ENCODE peak calls at places on chromosomes 6 and 20, in five cellular contexts. T is aorta; I is CD8-positive, alpha-beta T cell; Y is PC-9; B is tibial artery. W is an unnamed sample.

GRCh38 chr6:112282217-112282616 is 27.9 kb upstream of the LAMA4 start:
- DNase-seq in T (peak; percentile 60), I (no peak), B (peak; percentile 73), Y (peak; percentile 39), W (no peak)

GRCh38 chr6:52725133-52725529 is 38.1 kb downstream of the GSTA2 start:
- DNase-seq in I (no peak), B (peak; percentile 68), T (peak; percentile 64), Y (no peak), W (no peak)

GRCh38 chr6:159114569-159114968 is 54.6 kb upstream of the FNDC1 start:
- DNase-seq in T (no peak), B (peak; percentile 40), Y (no peak), I (no peak), W (no peak)

GRCh38 chr6:31972709-31973350 is 892 bp upstream of the DXO start:
- DNase-seq in Y (no peak), I (no peak), T (no peak), B (no peak), W (no peak)

GRCh38 chr6:21341910-21342309 is 251.6 kb upstream of the SOX4 start:
- DNase-seq in T (no peak), I (no peak), B (no peak), Y (no peak), W (no peak)

GRCh38 chr20:54107600-54108393 is 37.4 kb upstream of the BCAS1 start:
- DNase-seq in I (no peak), B (no peak), T (no peak), Y (no peak), W (no peak)

GRCh38 chr20:38635721-38636285 is 34.2 kb downstream of the ARHGAP40 start:
- DNase-seq in Y (no peak), T (no peak), I (no peak), B (no peak), W (no peak)

GRCh38 chr6:105606871-105607421 is 204.1 kb upstream of the PREP start:
- DNase-seq in I (no peak), Y (no peak), B (no peak), T (no peak), W (no peak)

GRCh38 chr6:143629104-143630080 is 48.4 kb upstream of the PHACTR2 start:
- DNase-seq in B (no peak), T (no peak), I (no peak), Y (no peak), W (no peak)

GRCh38 chr6:148396926-148397325 is 54.3 kb downstream of the SASH1 start:
- DNase-seq in T (no peak), Y (no peak), I (no peak), B (no peak), W (no peak)

GRCh38 chr6:36547646-36548400 is 544 bp upstream of the STK38 start:
- DNase-seq in T (no peak), I (no peak), Y (no peak), B (no peak), W (no peak)

GRCh38 chr6:159981171-159981571 is 12.3 kb downstream of the IGF2R start:
- DNase-seq in T (no peak), B (no peak), I (no peak), Y (no peak), W (no peak)

GRCh38 chr6:29517728-29518440 is 30.1 kb upstream of the MAS1L start:
- DNase-seq in T (no peak), Y (no peak), I (no peak), B (no peak), W (no peak)

GRCh38 chr6:33931799-33932198 is 128.0 kb upstream of the MLN start:
- DNase-seq in I (no peak), B (no peak), Y (no peak), T (no peak), W (no peak)

DNA sequence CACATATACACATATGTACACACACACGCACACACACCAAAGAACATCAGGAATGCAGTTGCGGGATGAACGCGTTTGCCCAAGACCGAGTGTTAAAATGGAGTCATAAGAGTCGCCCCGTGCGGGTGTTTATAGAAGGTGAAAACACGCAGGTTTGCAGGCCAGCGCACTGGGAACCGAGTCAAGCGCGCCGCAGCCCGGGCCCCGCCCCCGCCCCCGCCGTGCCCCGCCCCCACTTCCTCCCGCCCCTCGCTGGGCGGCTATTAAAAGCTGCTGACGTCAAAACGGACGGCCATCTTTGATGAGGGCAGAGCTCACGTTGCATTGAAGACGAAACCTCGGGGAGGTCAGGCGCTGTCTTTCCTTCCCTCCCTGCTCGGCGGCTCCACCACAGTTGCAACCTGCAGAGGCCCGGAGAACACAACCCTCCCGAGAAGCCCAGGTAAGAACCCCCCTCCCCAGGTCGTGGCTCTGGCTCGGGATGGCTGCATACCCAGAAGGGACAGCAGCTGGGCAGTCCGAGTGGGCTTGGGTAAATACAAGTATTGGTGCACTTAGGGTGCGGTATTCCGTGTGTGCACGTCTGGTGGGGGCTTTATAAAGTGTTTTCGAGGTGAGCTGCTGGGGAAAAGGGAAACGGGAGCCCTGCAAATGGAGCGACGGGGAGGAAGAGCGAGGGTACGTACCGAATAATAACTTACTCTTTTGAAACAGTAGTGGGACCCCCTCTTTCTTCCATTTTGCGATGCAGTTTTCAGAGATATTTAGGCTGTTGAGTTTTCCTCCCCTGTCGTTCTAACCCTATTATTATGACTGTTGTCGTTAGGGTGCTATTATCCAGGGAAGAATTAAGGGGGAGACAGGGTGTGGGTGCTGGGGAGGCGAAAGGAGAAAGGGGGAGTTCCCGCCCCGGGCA is at the start of gene SNAP25:
- DNase-seq in B (peak; percentile 81), Y (no peak), T (peak; percentile 58), I (peak; percentile 52), W (peak; percentile 75)
- H3K27ac ChIP-seq in B (peak within 1 kb of the TSS; percentile 72), Y (no peak within 1 kb of the TSS), T (no peak within 1 kb of the TSS), I (no peak within 1 kb of the TSS), W (no peak within 1 kb of the TSS)

GRCh38 chr20:49727894-49728885 is 14.5 kb upstream of the B4GALT5 start:
- DNase-seq in Y (no peak), T (no peak), B (no peak), I (no peak), W (no peak)
- H3K27ac ChIP-seq in Y (peak overlapping the region; percentile 94), T (no peak overlapping the region), B (no peak overlapping the region), I (no peak overlapping the region), W (peak overlapping the region; percentile 25)

GRCh38 chr6:153043719-153044118 is 41.2 kb upstream of the MTRF1L start:
- DNase-seq in B (no peak), T (no peak), Y (no peak), I (no peak), W (no peak)
- H3K27ac ChIP-seq in B (no peak overlapping the region), T (no peak overlapping the region), Y (no peak overlapping the region), I (no peak overlapping the region), W (no peak overlapping the region)

DNA sequence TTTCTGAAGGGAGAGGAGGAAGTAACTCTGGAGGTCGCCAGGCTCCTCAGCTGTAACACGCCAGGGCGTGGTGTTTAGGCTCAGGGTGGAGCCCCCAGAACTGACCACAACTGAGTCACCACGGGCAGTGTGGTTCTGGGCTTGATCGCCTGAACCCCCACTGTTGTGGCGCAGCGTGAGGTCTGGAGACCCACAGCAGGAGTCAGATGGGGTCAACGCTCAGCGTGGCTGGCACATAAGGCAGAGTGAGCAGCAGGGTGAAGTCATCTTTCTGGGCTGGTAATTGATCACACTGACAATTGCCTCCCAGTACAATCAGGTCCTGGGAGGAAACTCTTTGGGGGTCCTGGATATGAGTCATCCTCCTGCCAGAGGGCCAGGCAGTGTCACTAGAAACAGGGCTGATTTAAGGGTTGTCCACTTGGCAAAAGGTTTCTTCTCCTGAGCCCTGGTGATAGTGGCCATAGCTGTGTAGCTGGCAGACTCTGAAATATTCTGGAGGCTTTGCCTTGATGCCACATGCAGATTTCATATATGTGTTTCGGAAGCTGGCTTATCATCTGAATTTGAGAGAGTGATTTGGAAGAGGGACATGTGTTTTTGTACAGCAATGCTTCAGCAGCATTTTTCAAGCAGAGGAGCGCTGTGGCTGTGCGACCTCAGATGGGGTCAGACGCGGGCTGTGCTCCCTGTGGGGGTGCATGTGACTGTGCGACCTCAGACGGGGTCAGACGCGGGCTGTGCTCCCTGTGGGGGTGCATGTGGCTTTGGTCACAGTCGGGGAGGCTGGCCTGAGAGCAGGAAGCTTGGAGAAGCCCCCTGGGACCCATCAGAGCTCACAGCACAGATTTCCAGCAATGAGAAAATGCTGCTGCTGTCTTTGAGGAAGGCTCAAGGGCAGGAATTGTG is 50.0 kb downstream of the SYNJ2 start:
- DNase-seq in I (peak; percentile 50), Y (peak; percentile 81), B (peak; percentile 85), T (peak; percentile 76), W (no peak)
- H3K27ac ChIP-seq in I (no peak overlapping the region), Y (peak overlapping the region; percentile 64), B (peak overlapping the region; percentile 60), T (no peak overlapping the region), W (no peak overlapping the region)

GRCh38 chr20:3924304-3925112 is 35.3 kb downstream of the PANK2 start:
- DNase-seq in T (no peak), Y (no peak), I (no peak), B (no peak), W (no peak)

GRCh38 chr20:3922223-3922982 is 33.2 kb downstream of the PANK2 start:
- DNase-seq in T (no peak), Y (no peak), I (no peak), B (no peak), W (no peak)

GRCh38 chr20:3922983-3923339 is 33.8 kb downstream of the PANK2 start:
- DNase-seq in Y (no peak), T (no peak), B (no peak), I (no peak), W (no peak)

GRCh38 chr20:3925113-3925695 is 36.0 kb downstream of the PANK2 start:
- DNase-seq in T (no peak), Y (no peak), B (no peak), I (no peak), W (no peak)

DNA sequence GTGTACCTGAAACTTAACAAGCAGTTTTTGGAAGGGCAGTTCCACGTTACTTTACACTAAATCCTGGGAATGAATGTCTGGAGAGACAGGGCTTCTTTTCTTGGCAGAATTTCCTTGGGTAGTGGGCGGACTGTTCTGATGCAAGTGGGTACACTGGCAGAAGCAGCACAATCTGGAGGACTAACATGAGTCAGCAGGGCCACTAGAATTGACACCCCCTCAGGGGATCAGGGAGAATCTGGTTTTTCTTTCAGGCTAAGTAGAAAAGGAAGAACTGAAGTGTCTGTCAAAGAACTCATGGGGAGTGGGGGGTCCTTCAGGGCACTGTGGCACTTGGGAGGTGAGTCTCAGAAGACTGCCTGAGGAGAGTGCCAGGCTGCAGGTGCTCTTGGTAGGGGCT is 34.6 kb downstream of the PANK2 start:
- DNase-seq in I (no peak), T (no peak), B (no peak), Y (no peak), W (no peak)
- H3K27ac ChIP-seq in I (no peak overlapping the region), T (no peak overlapping the region), B (no peak overlapping the region), Y (no peak overlapping the region), W (peak overlapping the region; percentile 52)